ENCODE peak calls at places on chromosomes 12 and 14, in five cellular contexts. S, W, L, O and M are unnamed samples.

GRCh38 chr12:31644536-31644935 is 15.0 kb upstream of the ETFBKMT start:
- DNase-seq in S (no peak), W (no peak), O (no peak), L (no peak), M (peak)

GRCh38 chr12:57475271-57476161 is 4.2 kb downstream of the ARHGAP9 start:
- DNase-seq in W (no peak), O (no peak), S (no peak), L (no peak), M (no peak)

GRCh38 chr12:112828534-112828933 is 37.0 kb downstream of the RPH3A start:
- DNase-seq in S (no peak), W (no peak), L (no peak), O (no peak), M (no peak)

GRCh38 chr12:51330186-51330585 is 6.2 kb upstream of the BIN2 start:
- DNase-seq in O (no peak), S (no peak), L (no peak), W (peak), M (no peak)

GRCh38 chr14:85634205-85634604 is 104.3 kb downstream of the FLRT2 start:
- DNase-seq in W (no peak), S (no peak), L (no peak), O (no peak), M (peak)

GRCh38 chr14:104390941-104391901 is 188.3 kb upstream of the C14orf180 start:
- DNase-seq in S (no peak), O (no peak), W (no peak), L (no peak), M (no peak)

GRCh38 chr12:132071001-132071810 is 72.9 kb downstream of the DDX51 start:
- DNase-seq in W (no peak), L (no peak), O (no peak), S (no peak), M (no peak)

GRCh38 chr12:14884458-14884878 is 1.2 kb downstream of the MGP start:
- DNase-seq in S (no peak), O (peak), L (peak), W (peak), M (peak)

GRCh38 chr14:54696998-54697397 is 130.1 kb downstream of the SAMD4A start:
- DNase-seq in L (no peak), W (no peak), O (no peak), S (no peak), M (peak)

DNA sequence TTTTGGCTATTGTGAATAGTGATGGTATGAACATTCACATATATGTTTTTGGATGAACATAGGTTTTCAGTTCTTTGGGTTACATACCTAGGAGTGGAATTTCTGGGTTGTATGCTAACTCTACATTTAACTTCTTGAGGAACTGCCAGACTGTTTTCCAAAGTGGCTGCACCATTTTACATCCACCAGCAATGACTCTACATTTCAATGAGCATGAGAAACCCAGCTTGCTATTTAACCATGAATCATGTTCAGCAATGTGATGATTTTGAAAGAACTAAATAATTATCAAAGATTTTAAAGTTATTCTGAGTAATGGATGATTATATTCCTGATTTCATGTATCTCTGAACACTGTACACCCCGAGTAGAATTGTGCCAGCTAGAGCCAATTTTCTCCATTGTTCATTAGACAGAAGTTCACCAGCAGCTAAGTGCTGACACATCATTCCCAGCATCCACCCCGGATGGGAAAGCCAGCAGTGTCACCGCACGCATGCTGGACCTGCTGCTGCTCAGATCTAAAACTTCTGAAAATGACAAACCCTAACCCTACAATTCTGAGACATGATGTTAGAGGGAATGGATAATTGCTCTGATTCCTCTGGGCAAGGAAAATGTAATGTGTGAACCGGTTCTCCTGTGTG is 13.3 kb upstream of the ANAPC5 start:
- DNase-seq in O (no peak), W (peak), S (no peak), L (no peak), M (no peak)
- TF ChIP-seq CTCF in O (no peak), W (no peak), S (no peak), L (no peak), M (no peak)

GRCh38 chr12:67573456-67573855 is 75.1 kb upstream of the DYRK2 start:
- DNase-seq in O (no peak), L (no peak), S (no peak), W (no peak), M (no peak)
- TF ChIP-seq CTCF in O (no peak), L (no peak), S (no peak), W (no peak), M (no peak)

DNA sequence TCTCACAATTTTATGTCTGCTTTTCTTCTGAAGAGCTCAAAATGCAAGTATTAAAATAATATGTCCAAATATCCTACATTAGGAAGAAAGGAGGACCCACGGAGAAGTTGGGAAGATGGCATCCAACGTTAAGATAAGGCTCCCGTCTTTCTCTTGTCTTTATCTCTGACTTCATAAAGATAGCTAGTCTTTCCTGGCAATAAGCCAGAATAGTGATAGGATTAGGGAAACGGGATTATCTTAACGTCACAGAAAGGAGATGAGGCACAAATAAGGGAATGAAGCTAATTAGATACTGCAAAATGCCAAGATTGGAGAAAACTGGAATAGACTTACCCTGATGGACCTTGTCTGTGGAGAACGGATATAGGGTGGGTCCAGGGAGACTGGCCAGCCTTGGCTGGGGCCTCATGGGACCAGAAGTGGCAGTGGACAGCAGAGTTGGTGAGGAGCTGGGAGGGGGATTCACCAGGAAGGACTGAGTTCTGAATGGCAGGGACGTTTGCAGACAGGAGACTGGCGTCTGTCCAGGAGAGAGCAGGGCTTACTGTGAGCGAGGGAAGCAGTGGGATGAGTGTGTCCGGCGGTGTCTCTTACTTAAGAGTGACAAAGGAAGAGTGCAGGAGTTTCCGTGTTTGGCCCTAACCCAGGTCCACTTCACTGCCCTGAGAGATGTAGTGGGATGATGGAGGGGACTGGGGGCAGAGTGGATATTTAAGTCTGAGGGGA is 119.9 kb downstream of the CACNA1C start:
- DNase-seq in L (no peak), O (no peak), W (no peak), S (no peak), M (no peak)
- TF ChIP-seq CTCF in L (no peak), O (no peak), W (no peak), S (no peak), M (no peak)

GRCh38 chr12:94980577-94980976 is 22.9 kb downstream of the NDUFA12 start:
- DNase-seq in S (no peak), O (no peak), L (peak), W (peak), M (peak)
- TF ChIP-seq CTCF in S (peak), O (no peak), L (peak), W (peak), M (no peak)

DNA sequence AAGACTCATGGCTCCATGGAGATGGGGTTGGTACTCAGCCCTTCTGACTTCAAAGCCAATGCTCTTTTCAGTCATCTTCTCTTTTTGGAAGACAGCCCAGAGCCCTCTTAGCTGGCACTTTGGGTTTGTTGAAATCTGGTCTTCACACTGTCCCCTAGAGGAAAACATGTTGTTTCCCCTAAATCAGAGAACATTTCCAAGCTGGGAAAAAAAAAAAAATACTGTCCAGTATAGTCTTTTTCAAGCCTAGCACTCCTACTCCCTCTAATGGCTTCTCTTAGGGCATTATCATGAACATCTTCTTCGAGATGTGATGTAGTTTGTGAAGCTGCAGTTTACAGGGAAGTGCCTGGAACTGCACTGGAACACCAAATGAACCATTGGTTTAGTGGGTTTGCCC is 3.0 kb upstream of the ZC3H14 start:
- DNase-seq in S (no peak), W (peak), L (peak), O (no peak), M (peak)
- TF ChIP-seq CTCF in S (peak), W (peak), L (peak), O (no peak), M (peak)